ENCODE peak calls at places on chromosomes 2 and 18, in ten cellular contexts. One of them, this sample, is unnamed.

GRCh38 chr18:2325308-2325849 is 245.9 kb downstream of the METTL4 start:
- DNase-seq in epithelial cell of esophagus: peak
- DNase-seq in amniotic stem cell: no peak
- DNase-seq in posterior cingulate gyrus: no peak
- DNase-seq in GM03348: no peak
- DNase-seq in AG10803: no peak
- DNase-seq in astrocyte of the spinal cord: peak
- DNase-seq in left colon: no peak
- DNase-seq in HS-5: no peak
- DNase-seq in CMK: no peak
- DNase-seq in this sample: no peak

GRCh38 chr2:230982528-230982927 is 13.4 kb upstream of the SPATA3 start:
- DNase-seq in amniotic stem cell: no peak
- DNase-seq in epithelial cell of esophagus: no peak
- DNase-seq in AG10803: no peak
- DNase-seq in GM03348: no peak
- DNase-seq in HS-5: no peak
- DNase-seq in posterior cingulate gyrus: no peak
- DNase-seq in left colon: no peak
- DNase-seq in astrocyte of the spinal cord: no peak
- DNase-seq in CMK: no peak
- DNase-seq in this sample: no peak

GRCh38 chr2:152336854-152337510 is 2.0 kb downstream of the FMNL2 start:
- DNase-seq in HS-5: no peak
- DNase-seq in amniotic stem cell: no peak
- DNase-seq in posterior cingulate gyrus: peak
- DNase-seq in left colon: peak
- DNase-seq in GM03348: peak
- DNase-seq in epithelial cell of esophagus: peak
- DNase-seq in astrocyte of the spinal cord: peak
- DNase-seq in CMK: no peak
- DNase-seq in AG10803: peak
- DNase-seq in this sample: no peak

GRCh38 chr2:81894451-81894990 is 1590.0 kb upstream of the LRRTM1 start:
- DNase-seq in amniotic stem cell: no peak
- DNase-seq in left colon: no peak
- DNase-seq in HS-5: peak
- DNase-seq in AG10803: no peak
- DNase-seq in astrocyte of the spinal cord: no peak
- DNase-seq in epithelial cell of esophagus: peak
- DNase-seq in CMK: no peak
- DNase-seq in GM03348: no peak
- DNase-seq in posterior cingulate gyrus: no peak
- DNase-seq in this sample: peak

GRCh38 chr2:127081826-127082633 is 24.9 kb downstream of the BIN1 start:
- DNase-seq in posterior cingulate gyrus: peak
- DNase-seq in epithelial cell of esophagus: no peak
- DNase-seq in GM03348: no peak
- DNase-seq in amniotic stem cell: no peak
- DNase-seq in CMK: peak
- DNase-seq in left colon: peak
- DNase-seq in HS-5: no peak
- DNase-seq in astrocyte of the spinal cord: no peak
- DNase-seq in AG10803: no peak
- DNase-seq in this sample: no peak

GRCh38 chr18:55449412-55450140 is 138.4 kb downstream of the TCF4 start:
- DNase-seq in AG10803: no peak
- DNase-seq in HS-5: no peak
- DNase-seq in astrocyte of the spinal cord: no peak
- DNase-seq in amniotic stem cell: no peak
- DNase-seq in epithelial cell of esophagus: no peak
- DNase-seq in left colon: no peak
- DNase-seq in CMK: no peak
- DNase-seq in posterior cingulate gyrus: no peak
- DNase-seq in GM03348: no peak
- DNase-seq in this sample: no peak

GRCh38 chr2:40758778-40759177 is 306.9 kb upstream of the SLC8A1 start:
- DNase-seq in HS-5: no peak
- DNase-seq in CMK: no peak
- DNase-seq in posterior cingulate gyrus: no peak
- DNase-seq in left colon: no peak
- DNase-seq in amniotic stem cell: no peak
- DNase-seq in AG10803: peak
- DNase-seq in GM03348: peak
- DNase-seq in epithelial cell of esophagus: no peak
- DNase-seq in astrocyte of the spinal cord: no peak
- DNase-seq in this sample: no peak

GRCh38 chr18:63206433-63207153 is 113.0 kb downstream of the BCL2 start:
- DNase-seq in AG10803: no peak
- DNase-seq in astrocyte of the spinal cord: no peak
- DNase-seq in HS-5: no peak
- DNase-seq in CMK: no peak
- DNase-seq in GM03348: no peak
- DNase-seq in left colon: no peak
- DNase-seq in epithelial cell of esophagus: no peak
- DNase-seq in posterior cingulate gyrus: no peak
- DNase-seq in amniotic stem cell: no peak
- DNase-seq in this sample: no peak

GRCh38 chr2:165238295-165238694 is 919 bp upstream of the SCN2A start:
- DNase-seq in HS-5: no peak
- DNase-seq in epithelial cell of esophagus: peak
- DNase-seq in left colon: no peak
- DNase-seq in GM03348: peak
- DNase-seq in AG10803: peak
- DNase-seq in amniotic stem cell: peak
- DNase-seq in posterior cingulate gyrus: no peak
- DNase-seq in astrocyte of the spinal cord: peak
- DNase-seq in CMK: no peak
- DNase-seq in this sample: no peak

GRCh38 chr2:225558425-225558824 is 158.9 kb downstream of the NYAP2 start:
- DNase-seq in CMK: no peak
- DNase-seq in GM03348: no peak
- DNase-seq in epithelial cell of esophagus: no peak
- DNase-seq in HS-5: no peak
- DNase-seq in posterior cingulate gyrus: no peak
- DNase-seq in amniotic stem cell: no peak
- DNase-seq in AG10803: no peak
- DNase-seq in left colon: no peak
- DNase-seq in astrocyte of the spinal cord: no peak
- DNase-seq in this sample: no peak

GRCh38 chr2:121200011-121200347 is 85.0 kb downstream of the TFCP2L1 start:
- DNase-seq in epithelial cell of esophagus: no peak
- DNase-seq in HS-5: no peak
- DNase-seq in amniotic stem cell: no peak
- DNase-seq in left colon: no peak
- DNase-seq in CMK: no peak
- DNase-seq in GM03348: no peak
- DNase-seq in AG10803: no peak
- DNase-seq in posterior cingulate gyrus: no peak
- DNase-seq in astrocyte of the spinal cord: no peak
- DNase-seq in this sample: no peak

GRCh38 chr2:19860022-19860421 is 41.8 kb downstream of the TTC32 start:
- DNase-seq in epithelial cell of esophagus: peak
- DNase-seq in astrocyte of the spinal cord: no peak
- DNase-seq in CMK: no peak
- DNase-seq in HS-5: no peak
- DNase-seq in GM03348: no peak
- DNase-seq in left colon: no peak
- DNase-seq in posterior cingulate gyrus: no peak
- DNase-seq in amniotic stem cell: no peak
- DNase-seq in AG10803: no peak
- DNase-seq in this sample: no peak

GRCh38 chr18:52288403-52289004 is 51.5 kb upstream of the DCC start:
- DNase-seq in amniotic stem cell: no peak
- DNase-seq in HS-5: no peak
- DNase-seq in CMK: no peak
- DNase-seq in AG10803: peak
- DNase-seq in GM03348: peak
- DNase-seq in posterior cingulate gyrus: no peak
- DNase-seq in epithelial cell of esophagus: peak
- DNase-seq in astrocyte of the spinal cord: no peak
- DNase-seq in left colon: peak
- DNase-seq in this sample: no peak

GRCh38 chr18:58288922-58289797 is 245.1 kb downstream of the NEDD4L start:
- DNase-seq in GM03348: peak
- DNase-seq in posterior cingulate gyrus: peak
- DNase-seq in epithelial cell of esophagus: peak
- DNase-seq in HS-5: no peak
- DNase-seq in AG10803: peak
- DNase-seq in astrocyte of the spinal cord: peak
- DNase-seq in CMK: no peak
- DNase-seq in left colon: no peak
- DNase-seq in amniotic stem cell: no peak
- DNase-seq in this sample: peak

GRCh38 chr2:238305092-238305862 is 15.0 kb upstream of the TRAF3IP1 start:
- DNase-seq in epithelial cell of esophagus: peak
- DNase-seq in astrocyte of the spinal cord: no peak
- DNase-seq in GM03348: no peak
- DNase-seq in posterior cingulate gyrus: no peak
- DNase-seq in HS-5: no peak
- DNase-seq in amniotic stem cell: no peak
- DNase-seq in AG10803: no peak
- DNase-seq in CMK: no peak
- DNase-seq in left colon: no peak
- DNase-seq in this sample: no peak